ENCODE peak calls at places on chromosomes 4 and X, in six cellular contexts. I is psoas muscle, F is PC-3, T is HCT116, B is hepatocyte, N is IMR-90. D is an unnamed sample.

GRCh38 chr4:23539969-23540368 is 349.9 kb downstream of the PPARGC1A start:
- DNase-seq in F (no peak), I (no peak), T (no peak), N (no peak), B (no peak), D (no peak)

GRCh38 chr4:100109921-100110320 is 80.3 kb downstream of the DDIT4L start:
- DNase-seq in I (no peak), N (no peak), T (no peak), F (no peak), B (no peak), D (no peak)

GRCh38 chrX:55767100-55767499 is 49.6 kb downstream of the RRAGB start:
- DNase-seq in B (no peak), I (no peak), T (no peak), F (peak), N (peak), D (no peak)

GRCh38 chrX:14673764-14674163 is 144.4 kb downstream of the GLRA2 start:
- DNase-seq in I (no peak), T (peak), F (peak), N (peak), B (peak), D (no peak)

GRCh38 chr4:119725011-119725410 is 96.4 kb upstream of the PDE5A start:
- DNase-seq in N (no peak), F (no peak), I (no peak), B (no peak), T (no peak), D (no peak)

GRCh38 chr4:38688676-38689355 is 24.8 kb downstream of the KLF3 start:
- DNase-seq in F (no peak), T (no peak), I (peak), N (no peak), B (no peak), D (no peak)

GRCh38 chr4:170529760-170530440 is 440.1 kb upstream of the AADAT start:
- DNase-seq in I (no peak), F (peak), B (no peak), N (no peak), T (no peak), D (peak)

GRCh38 chrX:97446298-97446882 is 562.7 kb downstream of the RPA4 start:
- DNase-seq in I (no peak), N (no peak), T (no peak), B (no peak), F (peak), D (no peak)

GRCh38 chr4:94882756-94883155 is 125.0 kb downstream of the BMPR1B start:
- DNase-seq in T (no peak), B (no peak), F (no peak), I (no peak), N (no peak), D (no peak)

GRCh38 chrX:46710927-46711623 is 47.8 kb downstream of the SLC9A7 start:
- DNase-seq in T (no peak), N (no peak), B (no peak), I (no peak), F (no peak), D (no peak)

GRCh38 chr4:151983854-151984253 is 223.0 kb upstream of the GATB start:
- DNase-seq in F (no peak), I (no peak), B (peak), N (no peak), T (no peak), D (peak)

DNA sequence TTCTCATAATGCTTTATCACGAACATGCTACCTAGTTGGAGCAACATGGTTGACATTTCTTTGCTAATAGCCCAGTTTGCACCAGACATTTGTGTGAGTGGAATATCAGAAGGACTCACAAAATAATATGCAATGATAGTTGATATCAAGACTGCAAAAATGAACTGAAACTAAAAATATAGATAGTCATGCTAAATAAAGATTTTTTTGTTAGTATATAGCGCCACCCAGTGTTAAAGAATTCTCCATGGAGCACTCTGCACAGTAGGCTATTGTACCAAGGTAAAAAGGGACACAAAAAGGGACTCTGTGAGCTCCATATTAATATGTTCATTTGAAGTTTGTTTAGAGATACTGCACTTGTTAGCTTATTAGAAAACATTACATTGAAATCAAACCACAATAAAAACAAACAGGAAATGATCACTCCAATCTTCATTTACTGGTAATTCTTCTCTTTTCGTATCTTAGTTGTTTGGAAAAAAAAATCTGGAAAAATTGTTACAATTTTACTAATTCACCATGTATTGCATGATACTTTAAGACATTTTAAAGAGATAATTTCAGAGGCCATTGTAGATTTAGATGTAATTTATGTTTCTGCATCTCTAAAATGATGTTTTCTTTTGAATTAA is 1509.6 kb downstream of the ADGRL3 start:
- DNase-seq in T (no peak), F (peak), B (peak), N (peak), I (no peak), D (peak)
- TF ChIP-seq CTCF in T (no peak), F (peak), B (peak), N (peak), I (peak), D (peak)

DNA sequence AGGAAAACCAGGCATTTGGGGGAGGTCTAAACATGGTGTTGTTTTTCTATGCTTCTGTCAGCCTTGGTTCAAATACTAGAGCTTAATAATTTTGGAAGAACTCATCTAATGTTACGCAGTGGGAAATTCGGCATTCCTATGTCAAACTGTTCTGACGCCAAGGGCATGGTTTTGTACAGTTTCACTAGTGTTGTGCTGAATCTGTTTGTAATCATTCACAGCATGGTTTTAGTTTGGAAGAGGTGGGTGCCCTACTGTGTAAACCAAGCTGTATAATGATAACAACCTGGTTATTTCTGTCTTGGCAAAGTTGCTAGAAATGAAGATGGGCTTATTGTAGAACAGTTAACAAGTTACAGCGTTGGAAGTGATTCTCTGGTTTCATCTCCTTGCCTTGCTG is 5.2 kb downstream of the DDX3X start:
- DNase-seq in N (no peak), I (no peak), F (no peak), B (no peak), T (no peak), D (no peak)
- H3K4me3 ChIP-seq in N (no peak), I (peak), F (no peak), B (no peak), T (no peak), D (no peak)

GRCh38 chr4:155530857-155531256 is 135.8 kb upstream of the GUCY1A1 start:
- DNase-seq in B (no peak), T (no peak), F (peak), N (no peak), I (no peak), D (no peak)

GRCh38 chr4:155530290-155530689 is 136.4 kb upstream of the GUCY1A1 start:
- DNase-seq in B (no peak), N (no peak), F (peak), I (no peak), T (no peak), D (peak)

GRCh38 chr4:155526452-155527169 is 140.0 kb upstream of the GUCY1A1 start:
- DNase-seq in N (peak), F (no peak), B (peak), T (no peak), I (no peak), D (no peak)

GRCh38 chr4:155529761-155530160 is 136.9 kb upstream of the GUCY1A1 start:
- DNase-seq in I (no peak), B (no peak), F (peak), N (no peak), T (no peak), D (peak)

DNA sequence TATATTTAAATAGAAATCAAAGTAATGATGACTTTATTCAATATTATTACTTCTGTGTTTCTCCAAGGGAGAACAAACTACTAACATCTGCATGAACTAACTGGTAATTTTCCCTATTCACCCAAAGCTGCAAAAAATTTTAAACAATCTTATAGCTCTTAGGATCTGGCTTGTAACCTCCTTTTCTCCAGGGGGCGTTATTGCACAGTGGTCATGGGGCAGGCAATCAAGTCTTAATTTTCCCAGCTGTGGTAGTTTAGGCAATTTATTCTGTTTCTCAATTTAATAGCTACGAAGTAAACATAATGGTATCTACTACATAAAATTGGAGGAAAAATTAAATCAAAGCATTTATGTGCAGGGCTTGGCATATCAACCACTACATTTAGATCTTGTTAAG is 137.5 kb upstream of the GUCY1A1 start:
- DNase-seq in T (no peak), N (no peak), I (no peak), F (peak), B (no peak), D (no peak)
- TF ChIP-seq CTCF in T (peak), N (peak), I (no peak), F (peak), B (peak), D (peak)

GRCh38 chr4:91222019-91222418 is 1081.7 kb upstream of the GRID2 start:
- DNase-seq in F (no peak), T (no peak), I (no peak), B (no peak), N (no peak), D (no peak)
- H3K4me3 ChIP-seq in F (no peak), T (no peak), I (no peak), B (no peak), N (no peak), D (no peak)

GRCh38 chrX:138298268-138298667 is 413.2 kb downstream of the FGF13 start:
- DNase-seq in F (no peak), T (no peak), I (no peak), N (no peak), B (no peak), D (no peak)
- TF ChIP-seq CTCF in F (no peak), T (no peak), I (peak), N (no peak), B (peak), D (peak)

DNA sequence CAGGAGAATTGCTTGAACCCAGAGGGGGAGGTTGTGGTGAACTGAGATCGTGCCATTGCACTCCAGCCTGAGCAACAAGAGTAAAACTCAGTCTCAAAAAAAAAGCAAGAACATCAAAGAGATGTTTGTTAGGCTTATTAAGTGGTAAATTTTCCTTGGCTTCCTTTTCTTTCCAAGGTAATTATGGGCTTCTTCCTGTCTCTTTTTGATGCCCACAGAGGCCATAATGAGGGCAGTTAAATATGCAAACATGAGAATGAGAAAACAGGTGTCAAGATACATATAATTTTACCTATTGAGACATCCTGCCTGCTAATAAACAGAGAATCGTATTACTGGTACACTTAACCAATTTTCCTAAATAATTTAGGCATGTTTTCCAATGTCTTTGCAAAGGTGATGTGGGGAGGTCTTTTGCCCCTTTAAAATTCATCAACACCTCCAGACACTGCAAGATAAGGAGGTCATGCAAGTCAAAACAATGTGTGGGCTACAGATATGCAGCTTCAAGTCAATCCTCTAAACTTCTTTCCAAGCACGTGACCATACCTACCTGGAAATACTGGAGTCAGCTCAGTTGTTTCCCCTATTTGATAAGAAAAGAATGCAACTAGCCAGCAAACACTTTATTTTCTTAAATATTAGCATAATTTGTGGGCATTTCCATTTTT is 2.7 kb downstream of the SLC39A8 start:
- DNase-seq in B (no peak), T (no peak), I (no peak), F (no peak), N (no peak), D (no peak)
- H3K4me3 ChIP-seq in B (no peak), T (no peak), I (no peak), F (no peak), N (no peak), D (no peak)

DNA sequence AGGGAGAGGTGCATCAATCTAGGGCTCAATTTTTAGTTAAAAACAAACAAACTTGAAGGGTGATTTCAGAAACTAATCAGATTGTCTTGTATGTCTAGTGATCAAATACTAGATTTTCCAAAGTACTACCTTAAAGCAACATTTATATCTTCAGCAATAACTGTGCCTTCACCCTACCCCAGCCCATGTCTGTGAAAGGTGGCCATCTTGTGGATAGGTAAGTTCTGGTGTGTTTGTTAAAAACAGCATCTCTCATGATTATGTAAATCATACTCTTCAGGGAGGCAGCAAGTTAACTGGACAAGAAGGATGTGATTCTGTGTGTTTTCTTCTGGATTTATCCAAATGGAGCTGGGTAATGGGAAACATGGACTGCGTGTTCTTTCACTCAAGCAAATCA is 81.4 kb upstream of the ACSL1 start:
- DNase-seq in N (no peak), F (no peak), T (no peak), B (no peak), I (no peak), D (no peak)
- TF ChIP-seq CTCF in N (no peak), F (peak), T (no peak), B (no peak), I (no peak), D (peak)

D was measured in LNCaP clone FGC.